ENCODE peak calls at places on chromosomes 13 and 19, in eight cellular contexts. Y is right atrium auricular region; C is mesenchymal stem cell; M is Panc1; B is naive thymus-derived CD4-positive, alpha-beta T cell; D is mucosa of descending colon; E is CD8-positive, alpha-beta memory T cell; U is neural progenitor cell. J is an unnamed sample.

GRCh38 chr13:72290962-72291681 is 424.1 kb upstream of the DACH1 start:
- DNase-seq in B (no peak), C (peak; percentile 38), U (no peak), E (no peak), Y (no peak), D (no peak), M (no peak), J (no peak)

GRCh38 chr13:80047406-80047805 is 293.5 kb downstream of the SPRY2 start:
- DNase-seq in U (no peak), M (no peak), E (no peak), C (peak; percentile 62), D (no peak), Y (no peak), B (no peak), J (no peak)

GRCh38 chr19:47699360-47699917 is 13.8 kb upstream of the EHD2 start:
- DNase-seq in Y (no peak), E (no peak), D (no peak), B (peak; percentile 46), C (peak; percentile 57), M (no peak), U (peak; percentile 77), J (peak; percentile 55)

GRCh38 chr13:42649761-42650289 is 75.9 kb downstream of the TNFSF11 start:
- DNase-seq in Y (no peak), M (no peak), C (peak; percentile 10), D (no peak), U (no peak), B (no peak), E (no peak), J (no peak)

GRCh38 chr13:29993196-29993595 is 142.8 kb upstream of the UBL3 start:
- DNase-seq in B (no peak), E (no peak), C (no peak), M (no peak), U (no peak), D (no peak), Y (no peak), J (no peak)

GRCh38 chr13:50275392-50276063 is 260.3 kb downstream of the KCNRG start:
- DNase-seq in B (no peak), E (no peak), Y (no peak), C (no peak), U (no peak), M (no peak), D (no peak), J (no peak)

GRCh38 chr13:99425485-99426341 is 75.6 kb upstream of the TM9SF2 start:
- DNase-seq in M (no peak), Y (no peak), B (peak; percentile 59), U (no peak), D (peak; percentile 81), C (no peak), E (peak; percentile 29), J (no peak)

GRCh38 chr13:48233097-48233885 is at the start of gene ITM2B:
- DNase-seq in C (peak; percentile 73), D (peak; percentile 91), Y (no peak), U (peak; percentile 91), M (no peak), B (peak; percentile 74), E (peak; percentile 72), J (peak; percentile 88)

GRCh38 chr19:14368011-14368513 is 13.2 kb upstream of the ADGRE5 start:
- DNase-seq in M (no peak), E (peak; percentile 80), D (no peak), U (no peak), Y (no peak), C (no peak), B (peak; percentile 63), J (no peak)

GRCh38 chr19:5131866-5132561 is 163.1 kb downstream of the KDM4B start:
- DNase-seq in M (no peak), C (no peak), U (peak; percentile 78), D (no peak), Y (no peak), E (no peak), B (peak; percentile 65), J (no peak)

GRCh38 chr13:79338343-79338742 is 67.7 kb downstream of the RBM26 start:
- DNase-seq in D (no peak), C (no peak), M (no peak), B (no peak), U (no peak), E (no peak), Y (no peak), J (no peak)

GRCh38 chr19:14073925-14074838 is 1.6 kb downstream of the MISP3 start:
- DNase-seq in D (peak; percentile 84), B (no peak), U (no peak), C (peak; percentile 63), E (peak; percentile 28), M (no peak), Y (peak; percentile 63), J (no peak)

GRCh38 chr13:42107006-42107405 is 58.6 kb downstream of the DGKH start:
- DNase-seq in C (no peak), M (no peak), B (no peak), U (no peak), E (no peak), Y (no peak), D (no peak), J (no peak)

GRCh38 chr19:1612114-1613086 is 7.1 kb upstream of the UQCR11 start:
- DNase-seq in Y (no peak), U (no peak), B (no peak), C (no peak), M (no peak), D (no peak), E (no peak), J (no peak)

GRCh38 chr19:1608414-1609391 is 3.4 kb upstream of the UQCR11 start:
- DNase-seq in M (no peak), Y (no peak), D (no peak), B (peak; percentile 44), U (no peak), C (no peak), E (peak; percentile 15), J (no peak)

GRCh38 chr19:1611353-1611752 is 6.1 kb upstream of the UQCR11 start:
- DNase-seq in C (no peak), Y (no peak), U (no peak), B (no peak), M (no peak), D (no peak), E (no peak), J (no peak)

GRCh38 chr19:1610579-1610978 is 5.3 kb upstream of the UQCR11 start:
- DNase-seq in C (no peak), U (no peak), M (no peak), D (no peak), E (no peak), Y (no peak), B (no peak), J (no peak)

DNA sequence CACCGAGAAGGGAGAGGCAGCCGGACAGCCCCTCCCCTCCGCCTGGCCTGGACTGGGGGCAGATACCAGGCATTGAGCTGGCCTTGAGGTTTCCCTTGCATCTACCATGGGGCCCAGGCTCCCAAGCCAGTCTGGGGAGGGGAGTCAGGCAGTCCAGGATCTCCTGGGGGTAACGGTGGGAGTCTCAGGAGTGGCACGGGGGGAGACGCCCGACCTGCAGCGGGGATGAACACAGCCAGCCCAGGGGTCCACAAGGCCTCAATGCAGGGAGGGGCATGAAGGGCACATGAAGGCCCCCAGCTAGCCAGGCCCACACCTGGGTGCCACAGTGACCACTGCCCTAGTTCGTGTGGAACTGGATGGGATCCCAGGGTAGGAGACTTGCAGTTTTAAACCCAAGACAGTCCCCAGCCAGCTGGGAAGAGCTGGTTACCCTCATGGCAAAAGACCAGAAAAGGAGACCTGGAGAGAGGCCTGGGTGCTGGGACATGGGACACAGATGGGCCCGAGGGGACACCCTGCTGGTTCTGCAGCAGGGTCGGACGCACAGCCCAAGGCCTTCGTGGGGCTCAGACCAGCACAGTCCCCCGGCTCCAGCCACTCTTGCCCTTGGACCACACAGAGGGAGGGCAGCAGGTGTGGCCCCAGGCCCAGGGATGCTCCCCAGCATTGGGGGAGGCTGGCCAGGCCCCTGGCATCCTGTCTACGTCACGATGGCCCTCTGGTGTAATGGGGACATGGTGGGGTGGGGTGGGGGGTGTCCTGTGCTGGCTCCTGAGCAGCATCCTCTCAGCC is 4.6 kb upstream of the UQCR11 start:
- DNase-seq in C (no peak), U (no peak), Y (no peak), M (no peak), D (no peak), E (no peak), B (no peak), J (no peak)
- H3K36me3 ChIP-seq in C (peaks cover 45% of the 10 kb centered on the region), U (no peaks in the 10 kb centered on the region), Y (peaks cover 27% of the 10 kb centered on the region), M (no peaks in the 10 kb centered on the region), D (no peaks in the 10 kb centered on the region), E (peaks cover 9% of the 10 kb centered on the region), B (peaks cover 6% of the 10 kb centered on the region), J (peaks cover 40% of the 10 kb centered on the region)

DNA sequence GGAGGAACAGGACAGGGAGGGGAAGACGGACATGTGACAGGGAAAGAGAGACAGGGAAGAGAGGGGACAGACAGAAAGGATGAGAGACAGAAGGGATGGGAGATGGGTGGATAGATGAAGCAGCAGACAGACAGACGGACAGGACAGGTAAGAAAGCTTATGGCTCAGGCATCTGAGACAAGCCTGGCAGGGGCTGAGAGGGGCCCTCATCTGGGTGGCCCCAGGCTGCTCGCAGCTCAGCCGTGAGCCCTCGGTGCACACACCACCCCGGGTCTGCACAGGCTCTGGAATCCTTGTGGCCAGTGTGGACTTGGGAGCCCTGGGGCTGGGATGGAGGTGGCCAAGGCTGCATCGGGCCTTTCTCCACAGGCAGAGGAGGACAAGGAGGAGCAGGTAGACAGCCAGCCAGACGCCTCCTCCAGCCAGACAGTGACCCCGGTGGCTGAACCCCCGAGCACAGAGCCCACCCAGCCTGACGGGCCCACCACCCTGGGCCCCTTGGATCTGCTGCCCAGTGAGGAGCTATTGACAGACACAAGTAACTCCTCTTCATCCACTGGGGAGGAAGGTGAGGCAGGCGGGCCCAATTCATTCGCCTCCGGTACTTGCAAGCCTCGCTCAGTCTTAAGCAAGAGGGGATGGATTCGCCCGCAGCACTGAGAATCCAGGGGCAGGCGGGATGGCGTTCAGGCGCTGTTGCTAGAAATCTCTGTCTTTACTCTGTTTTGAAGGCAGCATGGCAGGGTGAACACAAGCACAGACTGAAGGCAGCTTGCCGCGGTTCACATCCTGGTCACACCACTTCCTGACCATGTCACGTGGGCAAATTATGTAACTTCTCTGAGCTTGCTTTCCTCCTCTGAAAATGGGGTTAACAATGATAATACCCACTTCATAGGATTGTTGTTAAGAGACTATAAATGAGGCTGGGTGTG is 14.0 kb downstream of the GRAMD1A start:
- DNase-seq in E (peak; percentile 80), U (no peak), D (no peak), Y (no peak), C (no peak), M (no peak), B (peak; percentile 80), J (no peak)
- H3K36me3 ChIP-seq in E (peaks cover 61% of the 10 kb centered on the region), U (no peaks in the 10 kb centered on the region), D (no peaks in the 10 kb centered on the region), Y (peaks cover 89% of the 10 kb centered on the region), C (peaks cover 73% of the 10 kb centered on the region), M (no peaks in the 10 kb centered on the region), B (peaks cover 35% of the 10 kb centered on the region), J (peaks cover 87% of the 10 kb centered on the region)

GRCh38 chr19:974564-975257 is 9.4 kb upstream of the WDR18 start:
- DNase-seq in E (no peak), U (no peak), B (no peak), D (no peak), C (no peak), M (no peak), Y (no peak), J (no peak)
- H3K36me3 ChIP-seq in E (peaks cover 4% of the 10 kb centered on the region), U (peaks cover 14% of the 10 kb centered on the region), B (no peaks in the 10 kb centered on the region), D (peaks cover 3% of the 10 kb centered on the region), C (peaks cover 27% of the 10 kb centered on the region), M (peaks cover 5% of the 10 kb centered on the region), Y (peaks cover 15% of the 10 kb centered on the region), J (no peaks in the 10 kb centered on the region)

DNA sequence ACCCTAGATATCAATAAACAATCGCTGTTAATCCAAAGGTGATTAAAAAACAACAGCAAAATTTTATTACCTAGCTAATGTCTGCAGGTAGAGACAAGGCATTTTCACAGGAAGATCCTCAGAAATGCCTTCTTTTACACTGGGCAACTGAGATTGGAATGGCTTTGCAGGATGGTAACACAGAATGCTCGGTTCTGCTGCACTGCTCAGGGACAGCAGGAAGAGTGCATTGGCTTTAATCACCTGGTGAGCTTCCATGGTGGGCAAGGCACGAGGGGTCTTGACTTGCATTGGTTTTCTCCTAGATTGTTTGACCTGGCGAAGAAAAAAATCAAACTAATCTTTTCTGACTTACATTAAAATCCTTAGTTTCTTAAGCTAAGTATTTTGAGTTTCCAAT is 68.3 kb upstream of the FBXL3 start:
- DNase-seq in D (no peak), Y (no peak), U (no peak), M (no peak), E (no peak), B (no peak), C (no peak), J (no peak)
- H3K36me3 ChIP-seq in D (no peaks in the 10 kb centered on the region), Y (peaks cover 50% of the 10 kb centered on the region), U (no peaks in the 10 kb centered on the region), M (no peaks in the 10 kb centered on the region), E (peaks cover 12% of the 10 kb centered on the region), B (peaks cover 3% of the 10 kb centered on the region), C (peaks cover 90% of the 10 kb centered on the region), J (peaks cover 5% of the 10 kb centered on the region)